ENCODE peak calls at places on chromosome 5, in seven cellular contexts. One of them, this sample, is unnamed.

GRCh38 chr5:88787856-88788255 is 95.1 kb downstream of the MEF2C start:
- DNase-seq in fibroblast of pulmonary artery: peak; percentile 17
- DNase-seq in vagina: no peak
- DNase-seq in activated T-helper 1 cell treated with Interleukin-2 at 50 U/mL for 16 hours: no peak
- DNase-seq in AG04449: no peak
- DNase-seq in NCI-H1105: no peak
- DNase-seq in memory B cell: no peak
- DNase-seq in this sample: no peak

GRCh38 chr5:16656561-16657191 is 39.9 kb upstream of the RETREG1 start:
- DNase-seq in activated T-helper 1 cell treated with Interleukin-2 at 50 U/mL for 16 hours: no peak
- DNase-seq in memory B cell: no peak
- DNase-seq in NCI-H1105: no peak
- DNase-seq in AG04449: no peak
- DNase-seq in fibroblast of pulmonary artery: peak; percentile 66
- DNase-seq in vagina: no peak
- DNase-seq in this sample: no peak

GRCh38 chr5:137933491-137933911 is 44.2 kb downstream of the PKD2L2 start:
- DNase-seq in memory B cell: no peak
- DNase-seq in fibroblast of pulmonary artery: peak; percentile 33
- DNase-seq in NCI-H1105: no peak
- DNase-seq in AG04449: no peak
- DNase-seq in activated T-helper 1 cell treated with Interleukin-2 at 50 U/mL for 16 hours: no peak
- DNase-seq in vagina: no peak
- DNase-seq in this sample: no peak

GRCh38 chr5:67773439-67773988 is 442.0 kb upstream of the PIK3R1 start:
- DNase-seq in AG04449: no peak
- DNase-seq in NCI-H1105: no peak
- DNase-seq in fibroblast of pulmonary artery: peak; percentile 89
- DNase-seq in activated T-helper 1 cell treated with Interleukin-2 at 50 U/mL for 16 hours: no peak
- DNase-seq in memory B cell: no peak
- DNase-seq in vagina: no peak
- DNase-seq in this sample: no peak

GRCh38 chr5:8756498-8757084 is 789.3 kb downstream of the SEMA5A start:
- DNase-seq in AG04449: no peak
- DNase-seq in vagina: no peak
- DNase-seq in memory B cell: no peak
- DNase-seq in fibroblast of pulmonary artery: peak; percentile 78
- DNase-seq in NCI-H1105: peak; percentile 2
- DNase-seq in activated T-helper 1 cell treated with Interleukin-2 at 50 U/mL for 16 hours: no peak
- DNase-seq in this sample: no peak

GRCh38 chr5:78984020-78984610 is 995 bp downstream of the ARSB start:
- DNase-seq in AG04449: no peak
- DNase-seq in memory B cell: no peak
- DNase-seq in activated T-helper 1 cell treated with Interleukin-2 at 50 U/mL for 16 hours: no peak
- DNase-seq in vagina: no peak
- DNase-seq in fibroblast of pulmonary artery: no peak
- DNase-seq in NCI-H1105: no peak
- DNase-seq in this sample: no peak

GRCh38 chr5:180214870-180215737 is 6.1 kb upstream of the RASGEF1C start:
- DNase-seq in AG04449: no peak
- DNase-seq in activated T-helper 1 cell treated with Interleukin-2 at 50 U/mL for 16 hours: no peak
- DNase-seq in memory B cell: no peak
- DNase-seq in vagina: no peak
- DNase-seq in fibroblast of pulmonary artery: no peak
- DNase-seq in NCI-H1105: no peak
- DNase-seq in this sample: no peak

GRCh38 chr5:30392897-30393296 is 800.6 kb upstream of the CDH6 start:
- DNase-seq in activated T-helper 1 cell treated with Interleukin-2 at 50 U/mL for 16 hours: no peak
- DNase-seq in fibroblast of pulmonary artery: no peak
- DNase-seq in AG04449: no peak
- DNase-seq in memory B cell: no peak
- DNase-seq in vagina: no peak
- DNase-seq in NCI-H1105: no peak
- DNase-seq in this sample: no peak

GRCh38 chr5:56466136-56466816 is 233.1 kb upstream of the ANKRD55 start:
- DNase-seq in NCI-H1105: no peak
- DNase-seq in activated T-helper 1 cell treated with Interleukin-2 at 50 U/mL for 16 hours: no peak
- DNase-seq in memory B cell: no peak
- DNase-seq in fibroblast of pulmonary artery: no peak
- DNase-seq in AG04449: no peak
- DNase-seq in vagina: no peak
- DNase-seq in this sample: no peak

GRCh38 chr5:142866563-142867275 is 96.5 kb downstream of the ARHGAP26 start:
- DNase-seq in vagina: no peak
- DNase-seq in AG04449: no peak
- DNase-seq in activated T-helper 1 cell treated with Interleukin-2 at 50 U/mL for 16 hours: no peak
- DNase-seq in memory B cell: peak; percentile 25
- DNase-seq in NCI-H1105: peak; percentile 47
- DNase-seq in fibroblast of pulmonary artery: peak; percentile 82
- DNase-seq in this sample: peak; percentile 43

GRCh38 chr5:123511290-123511647 is 708 bp upstream of the CSNK1G3 start:
- DNase-seq in AG04449: no peak
- DNase-seq in NCI-H1105: no peak
- DNase-seq in fibroblast of pulmonary artery: peak; percentile 54
- DNase-seq in vagina: no peak
- DNase-seq in memory B cell: no peak
- DNase-seq in activated T-helper 1 cell treated with Interleukin-2 at 50 U/mL for 16 hours: no peak
- DNase-seq in this sample: peak; percentile 67

GRCh38 chr5:136374003-136374402 is 8.7 kb upstream of the TRPC7 start:
- DNase-seq in vagina: no peak
- DNase-seq in AG04449: no peak
- DNase-seq in NCI-H1105: no peak
- DNase-seq in activated T-helper 1 cell treated with Interleukin-2 at 50 U/mL for 16 hours: no peak
- DNase-seq in fibroblast of pulmonary artery: peak; percentile 39
- DNase-seq in memory B cell: no peak
- DNase-seq in this sample: peak; percentile 14

GRCh38 chr5:174724484-174725260 is at the start of gene MSX2:
- DNase-seq in NCI-H1105: no peak
- DNase-seq in AG04449: peak; percentile 16
- DNase-seq in fibroblast of pulmonary artery: peak; percentile 86
- DNase-seq in memory B cell: no peak
- DNase-seq in activated T-helper 1 cell treated with Interleukin-2 at 50 U/mL for 16 hours: no peak
- DNase-seq in vagina: no peak
- DNase-seq in this sample: peak; percentile 50

GRCh38 chr5:170481839-170482238 is 22.0 kb upstream of the KCNIP1 start:
- DNase-seq in NCI-H1105: no peak
- DNase-seq in vagina: no peak
- DNase-seq in fibroblast of pulmonary artery: no peak
- DNase-seq in activated T-helper 1 cell treated with Interleukin-2 at 50 U/mL for 16 hours: no peak
- DNase-seq in memory B cell: no peak
- DNase-seq in AG04449: no peak
- DNase-seq in this sample: no peak

GRCh38 chr5:144465441-144465840 is 294.8 kb downstream of the KCTD16 start:
- DNase-seq in memory B cell: no peak
- DNase-seq in NCI-H1105: no peak
- DNase-seq in AG04449: no peak
- DNase-seq in fibroblast of pulmonary artery: no peak
- DNase-seq in activated T-helper 1 cell treated with Interleukin-2 at 50 U/mL for 16 hours: no peak
- DNase-seq in vagina: no peak
- DNase-seq in this sample: no peak

GRCh38 chr5:124537136-124537919 is 209.1 kb downstream of the ZNF608 start:
- DNase-seq in activated T-helper 1 cell treated with Interleukin-2 at 50 U/mL for 16 hours: no peak
- DNase-seq in vagina: no peak
- DNase-seq in fibroblast of pulmonary artery: no peak
- DNase-seq in AG04449: no peak
- DNase-seq in memory B cell: no peak
- DNase-seq in NCI-H1105: no peak
- DNase-seq in this sample: no peak

GRCh38 chr5:146947181-146947941 is 68.8 kb upstream of the PPP2R2B start:
- DNase-seq in fibroblast of pulmonary artery: peak; percentile 12
- DNase-seq in activated T-helper 1 cell treated with Interleukin-2 at 50 U/mL for 16 hours: no peak
- DNase-seq in vagina: no peak
- DNase-seq in memory B cell: no peak
- DNase-seq in NCI-H1105: no peak
- DNase-seq in AG04449: no peak
- DNase-seq in this sample: no peak

GRCh38 chr5:7015586-7016256 is 302.5 kb downstream of the TENT4A start:
- DNase-seq in NCI-H1105: no peak
- DNase-seq in vagina: no peak
- DNase-seq in fibroblast of pulmonary artery: no peak
- DNase-seq in AG04449: no peak
- DNase-seq in activated T-helper 1 cell treated with Interleukin-2 at 50 U/mL for 16 hours: no peak
- DNase-seq in memory B cell: no peak
- DNase-seq in this sample: no peak

GRCh38 chr5:91168859-91169258 is 214.3 kb downstream of the ARRDC3 start:
- DNase-seq in vagina: no peak
- DNase-seq in AG04449: no peak
- DNase-seq in memory B cell: no peak
- DNase-seq in fibroblast of pulmonary artery: no peak
- DNase-seq in NCI-H1105: no peak
- DNase-seq in activated T-helper 1 cell treated with Interleukin-2 at 50 U/mL for 16 hours: no peak
- DNase-seq in this sample: no peak

GRCh38 chr5:42930934-42931333 is 109.2 kb downstream of the ANXA2R start:
- DNase-seq in memory B cell: no peak
- DNase-seq in AG04449: no peak
- DNase-seq in activated T-helper 1 cell treated with Interleukin-2 at 50 U/mL for 16 hours: no peak
- DNase-seq in vagina: no peak
- DNase-seq in fibroblast of pulmonary artery: peak; percentile 60
- DNase-seq in NCI-H1105: no peak
- DNase-seq in this sample: no peak

GRCh38 chr5:62937661-62938558 is 359.3 kb downstream of the LRRC70 start:
- DNase-seq in fibroblast of pulmonary artery: peak; percentile 70
- DNase-seq in memory B cell: no peak
- DNase-seq in NCI-H1105: no peak
- DNase-seq in activated T-helper 1 cell treated with Interleukin-2 at 50 U/mL for 16 hours: no peak
- DNase-seq in vagina: no peak
- DNase-seq in AG04449: no peak
- DNase-seq in this sample: peak; percentile 1

GRCh38 chr5:58259685-58260152 is 200.2 kb downstream of the PLK2 start:
- DNase-seq in vagina: no peak
- DNase-seq in NCI-H1105: no peak
- DNase-seq in fibroblast of pulmonary artery: peak; percentile 89
- DNase-seq in AG04449: peak; percentile 87
- DNase-seq in memory B cell: no peak
- DNase-seq in activated T-helper 1 cell treated with Interleukin-2 at 50 U/mL for 16 hours: no peak
- DNase-seq in this sample: peak; percentile 89

This sample was measured in non-pigmented ciliary epithelial cell.